ENCODE peak calls at places on chromosome 5, in six cellular contexts. One of them, this sample, is unnamed.

GRCh38 chr5:176742246-176743105 is 67.9 kb upstream of the UNC5A start:
- DNase-seq in cardiac fibroblast: no peak
- DNase-seq in breast epithelium: no peak
- DNase-seq in fibroblast of lung: no peak
- DNase-seq in fibroblast of pulmonary artery: no peak
- DNase-seq in heart right ventricle: no peak
- DNase-seq in this sample: no peak

GRCh38 chr5:125113328-125113727 is 366.9 kb upstream of the ZNF608 start:
- DNase-seq in breast epithelium: no peak
- DNase-seq in fibroblast of lung: no peak
- DNase-seq in heart right ventricle: no peak
- DNase-seq in fibroblast of pulmonary artery: no peak
- DNase-seq in cardiac fibroblast: no peak
- DNase-seq in this sample: no peak

GRCh38 chr5:132526290-132526973 is 16.9 kb downstream of the IL5 start:
- DNase-seq in breast epithelium: no peak
- DNase-seq in heart right ventricle: peak; percentile 9
- DNase-seq in fibroblast of pulmonary artery: peak; percentile 65
- DNase-seq in cardiac fibroblast: peak; percentile 72
- DNase-seq in fibroblast of lung: peak; percentile 58
- DNase-seq in this sample: peak; percentile 26

GRCh38 chr5:61357745-61358144 is 25.7 kb downstream of the ZSWIM6 start:
- DNase-seq in cardiac fibroblast: peak; percentile 46
- DNase-seq in breast epithelium: no peak
- DNase-seq in fibroblast of pulmonary artery: no peak
- DNase-seq in fibroblast of lung: no peak
- DNase-seq in heart right ventricle: no peak
- DNase-seq in this sample: no peak

GRCh38 chr5:89351232-89351631 is 468.2 kb upstream of the MEF2C start:
- DNase-seq in heart right ventricle: no peak
- DNase-seq in breast epithelium: no peak
- DNase-seq in fibroblast of lung: peak; percentile 85
- DNase-seq in cardiac fibroblast: peak; percentile 91
- DNase-seq in fibroblast of pulmonary artery: peak; percentile 65
- DNase-seq in this sample: no peak

GRCh38 chr5:44862808-44863207 is 54.1 kb downstream of the MRPS30 start:
- DNase-seq in fibroblast of pulmonary artery: peak; percentile 2
- DNase-seq in cardiac fibroblast: peak; percentile 2
- DNase-seq in breast epithelium: no peak
- DNase-seq in heart right ventricle: no peak
- DNase-seq in fibroblast of lung: peak; percentile 49
- DNase-seq in this sample: no peak

GRCh38 chr5:130270786-130271185 is 366.5 kb downstream of the CHSY3 start:
- DNase-seq in heart right ventricle: no peak
- DNase-seq in breast epithelium: no peak
- DNase-seq in fibroblast of pulmonary artery: no peak
- DNase-seq in fibroblast of lung: no peak
- DNase-seq in cardiac fibroblast: no peak
- DNase-seq in this sample: no peak

GRCh38 chr5:143501176-143501840 is 97.8 kb upstream of the NR3C1 start:
- DNase-seq in heart right ventricle: no peak
- DNase-seq in fibroblast of lung: no peak
- DNase-seq in fibroblast of pulmonary artery: no peak
- DNase-seq in breast epithelium: no peak
- DNase-seq in cardiac fibroblast: no peak
- DNase-seq in this sample: no peak

GRCh38 chr5:132484386-132484715 is 6.2 kb downstream of the IRF1 start:
- DNase-seq in fibroblast of pulmonary artery: no peak
- DNase-seq in heart right ventricle: no peak
- DNase-seq in cardiac fibroblast: no peak
- DNase-seq in fibroblast of lung: no peak
- DNase-seq in breast epithelium: peak; percentile 15
- DNase-seq in this sample: no peak

GRCh38 chr5:42579320-42579719 is 156.1 kb downstream of the GHR start:
- DNase-seq in fibroblast of pulmonary artery: peak; percentile 5
- DNase-seq in cardiac fibroblast: peak; percentile 27
- DNase-seq in heart right ventricle: no peak
- DNase-seq in fibroblast of lung: peak; percentile 59
- DNase-seq in breast epithelium: no peak
- DNase-seq in this sample: no peak

GRCh38 chr5:2094616-2094995 is 211.9 kb upstream of the IRX4 start:
- DNase-seq in fibroblast of lung: peak; percentile 62
- DNase-seq in breast epithelium: no peak
- DNase-seq in heart right ventricle: no peak
- DNase-seq in fibroblast of pulmonary artery: peak; percentile 53
- DNase-seq in cardiac fibroblast: peak; percentile 49
- DNase-seq in this sample: no peak

GRCh38 chr5:82406200-82406773 is 128.1 kb upstream of the RPS23 start:
- DNase-seq in heart right ventricle: no peak
- DNase-seq in fibroblast of lung: peak; percentile 93
- DNase-seq in breast epithelium: no peak
- DNase-seq in fibroblast of pulmonary artery: peak; percentile 95
- DNase-seq in cardiac fibroblast: peak; percentile 100
- DNase-seq in this sample: no peak

GRCh38 chr5:94793113-94793815 is 174.8 kb downstream of the SLF1 start:
- DNase-seq in fibroblast of lung: peak; percentile 87
- DNase-seq in breast epithelium: no peak
- DNase-seq in cardiac fibroblast: peak; percentile 93
- DNase-seq in heart right ventricle: no peak
- DNase-seq in fibroblast of pulmonary artery: peak; percentile 86
- DNase-seq in this sample: no peak

GRCh38 chr5:25716680-25717079 is 1071.9 kb upstream of the CDH10 start:
- DNase-seq in breast epithelium: no peak
- DNase-seq in cardiac fibroblast: no peak
- DNase-seq in fibroblast of pulmonary artery: no peak
- DNase-seq in heart right ventricle: no peak
- DNase-seq in fibroblast of lung: no peak
- DNase-seq in this sample: no peak

GRCh38 chr5:128341056-128341455 is 197.0 kb downstream of the FBN2 start:
- DNase-seq in fibroblast of pulmonary artery: peak; percentile 89
- DNase-seq in cardiac fibroblast: peak; percentile 64
- DNase-seq in breast epithelium: no peak
- DNase-seq in heart right ventricle: no peak
- DNase-seq in fibroblast of lung: peak; percentile 38
- DNase-seq in this sample: no peak

GRCh38 chr5:73451218-73452130 is 2.9 kb upstream of the FOXD1 start:
- DNase-seq in fibroblast of lung: peak; percentile 62
- DNase-seq in fibroblast of pulmonary artery: peak; percentile 59
- DNase-seq in heart right ventricle: peak; percentile 69
- DNase-seq in cardiac fibroblast: peak; percentile 55
- DNase-seq in breast epithelium: peak; percentile 68
- DNase-seq in this sample: peak; percentile 31

GRCh38 chr5:52893105-52893504 is 96.0 kb upstream of the ITGA2 start:
- DNase-seq in breast epithelium: no peak
- DNase-seq in fibroblast of pulmonary artery: peak; percentile 82
- DNase-seq in fibroblast of lung: peak; percentile 93
- DNase-seq in cardiac fibroblast: peak; percentile 86
- DNase-seq in heart right ventricle: no peak
- DNase-seq in this sample: no peak

GRCh38 chr5:169796731-169797130 is 159.7 kb downstream of the DOCK2 start:
- DNase-seq in breast epithelium: no peak
- DNase-seq in fibroblast of pulmonary artery: peak; percentile 10
- DNase-seq in cardiac fibroblast: no peak
- DNase-seq in fibroblast of lung: no peak
- DNase-seq in heart right ventricle: no peak
- DNase-seq in this sample: no peak

GRCh38 chr5:150642567-150642927 is 2.1 kb downstream of the SYNPO start:
- DNase-seq in breast epithelium: peak; percentile 79
- DNase-seq in fibroblast of lung: peak; percentile 85
- DNase-seq in heart right ventricle: peak; percentile 64
- DNase-seq in fibroblast of pulmonary artery: peak; percentile 95
- DNase-seq in cardiac fibroblast: peak; percentile 93
- DNase-seq in this sample: no peak

GRCh38 chr5:135208555-135209494 is 174.8 kb upstream of the PITX1 start:
- DNase-seq in breast epithelium: no peak
- DNase-seq in heart right ventricle: no peak
- DNase-seq in fibroblast of lung: peak; percentile 98
- DNase-seq in fibroblast of pulmonary artery: peak; percentile 93
- DNase-seq in cardiac fibroblast: peak; percentile 95
- DNase-seq in this sample: no peak
- TF ChIP-seq CTCF in breast epithelium: no peak
- TF ChIP-seq CTCF in heart right ventricle: no peak
- TF ChIP-seq CTCF in fibroblast of lung: no peak
- TF ChIP-seq CTCF in fibroblast of pulmonary artery: peak; percentile 39
- TF ChIP-seq CTCF in cardiac fibroblast: peak; percentile 36
- TF ChIP-seq CTCF in this sample: no peak

GRCh38 chr5:140800816-140801493 is at the start of gene PCDHA3:
- DNase-seq in fibroblast of lung: peak; percentile 39
- DNase-seq in breast epithelium: no peak
- DNase-seq in fibroblast of pulmonary artery: peak; percentile 50
- DNase-seq in cardiac fibroblast: peak; percentile 39
- DNase-seq in heart right ventricle: no peak
- DNase-seq in this sample: no peak
- TF ChIP-seq CTCF in fibroblast of lung: peak; percentile 26
- TF ChIP-seq CTCF in breast epithelium: peak; percentile 17
- TF ChIP-seq CTCF in fibroblast of pulmonary artery: peak; percentile 26
- TF ChIP-seq CTCF in cardiac fibroblast: peak; percentile 13
- TF ChIP-seq CTCF in heart right ventricle: peak; percentile 36
- TF ChIP-seq CTCF in this sample: no peak

GRCh38 chr5:105952875-105953274 is 1717.9 kb downstream of the EFNA5 start:
- DNase-seq in heart right ventricle: no peak
- DNase-seq in fibroblast of lung: peak; percentile 84
- DNase-seq in breast epithelium: no peak
- DNase-seq in fibroblast of pulmonary artery: peak; percentile 49
- DNase-seq in cardiac fibroblast: peak; percentile 62
- DNase-seq in this sample: no peak
- TF ChIP-seq CTCF in heart right ventricle: no peak
- TF ChIP-seq CTCF in fibroblast of lung: no peak
- TF ChIP-seq CTCF in breast epithelium: no peak
- TF ChIP-seq CTCF in fibroblast of pulmonary artery: no peak
- TF ChIP-seq CTCF in cardiac fibroblast: no peak
- TF ChIP-seq CTCF in this sample: no peak

DNA sequence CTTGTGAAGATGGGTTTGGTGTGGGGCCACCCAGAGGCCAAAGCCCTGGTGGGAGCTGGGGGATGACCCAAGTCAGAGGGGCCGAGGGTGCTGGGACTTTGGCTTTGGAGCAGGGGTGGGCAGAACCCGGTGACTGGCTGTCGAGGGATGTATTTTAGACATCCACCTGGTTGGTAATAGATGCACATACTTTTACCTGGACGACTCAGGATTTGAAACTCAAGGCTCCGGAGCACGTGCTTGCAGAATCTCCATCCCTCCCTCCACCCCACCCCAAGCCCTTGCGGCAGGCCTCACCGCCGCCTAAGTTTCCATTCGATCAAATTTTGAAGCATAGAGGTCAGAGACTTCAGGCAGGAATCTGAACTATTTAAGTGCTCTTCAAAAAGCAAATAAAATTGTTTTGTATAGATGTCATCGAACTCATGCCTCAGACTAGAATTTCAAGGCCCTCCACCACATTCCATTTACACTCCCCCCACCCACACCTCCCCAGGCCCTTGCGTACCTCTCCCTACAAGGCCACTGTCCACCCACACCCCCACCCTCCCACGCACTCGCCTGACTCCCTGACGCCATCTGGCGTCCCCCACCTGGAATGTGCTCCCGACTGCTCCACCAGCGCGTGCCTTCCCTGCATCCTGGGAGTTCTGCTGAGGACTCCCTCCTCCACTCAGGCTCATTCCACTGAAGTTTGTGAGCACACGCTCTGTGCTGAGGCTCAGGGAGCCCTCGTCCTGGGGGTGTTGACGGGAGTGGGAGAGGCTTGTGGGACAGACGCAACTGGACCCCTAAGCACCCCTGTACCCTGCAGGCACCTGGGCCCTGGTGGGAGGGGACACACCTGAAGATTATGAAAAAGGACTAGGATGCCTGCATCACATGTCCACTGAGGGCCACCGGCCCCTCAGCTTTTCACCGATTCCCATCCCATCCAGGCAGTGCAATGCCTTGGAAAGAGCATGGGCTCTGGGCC is 56.4 kb upstream of the RPL26L1 start:
- DNase-seq in breast epithelium: no peak
- DNase-seq in heart right ventricle: peak; percentile 82
- DNase-seq in fibroblast of lung: peak; percentile 89
- DNase-seq in cardiac fibroblast: peak; percentile 87
- DNase-seq in fibroblast of pulmonary artery: peak; percentile 94
- DNase-seq in this sample: no peak
- TF ChIP-seq CTCF in breast epithelium: peak; percentile 13
- TF ChIP-seq CTCF in heart right ventricle: peak; percentile 64
- TF ChIP-seq CTCF in fibroblast of lung: peak; percentile 50
- TF ChIP-seq CTCF in cardiac fibroblast: peak; percentile 58
- TF ChIP-seq CTCF in fibroblast of pulmonary artery: peak; percentile 47
- TF ChIP-seq CTCF in this sample: no peak

DNA sequence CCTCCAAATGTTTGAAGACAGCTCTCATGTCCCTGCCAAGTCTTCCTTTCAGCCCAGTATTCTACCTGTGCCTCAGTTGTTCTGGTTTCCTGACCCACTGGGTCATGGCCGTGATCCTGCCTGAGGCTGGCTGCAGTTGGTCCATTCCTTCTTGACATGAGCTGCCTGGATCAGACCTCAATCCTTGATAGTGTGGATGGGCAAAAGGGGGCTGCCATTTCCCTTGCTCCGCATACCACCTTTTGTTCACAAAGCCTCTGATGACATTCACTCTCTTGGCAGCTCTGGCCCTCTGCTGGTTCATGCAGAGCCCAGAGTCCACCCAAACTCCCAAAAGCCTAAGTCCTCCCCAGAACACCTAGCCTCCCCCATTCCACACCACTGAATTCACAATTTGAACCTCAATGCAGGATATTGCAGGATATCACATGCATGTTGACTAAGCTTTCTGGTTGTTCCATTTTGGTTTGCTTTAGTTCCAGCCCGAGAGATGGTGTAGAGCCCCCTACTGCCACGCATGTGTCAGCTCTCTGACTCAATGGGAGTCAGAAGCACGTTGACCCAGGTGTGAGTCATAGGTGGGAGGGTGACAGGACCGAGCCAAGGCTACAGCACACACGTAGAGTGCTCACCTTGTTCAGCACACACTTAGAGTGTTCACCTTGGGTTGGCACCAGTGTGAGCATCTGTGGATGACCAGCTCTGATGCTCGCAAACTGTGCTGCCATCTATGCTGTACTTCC is 137.2 kb downstream of the MTX3 start:
- DNase-seq in breast epithelium: no peak
- DNase-seq in fibroblast of lung: no peak
- DNase-seq in fibroblast of pulmonary artery: no peak
- DNase-seq in cardiac fibroblast: no peak
- DNase-seq in heart right ventricle: no peak
- DNase-seq in this sample: no peak
- TF ChIP-seq CTCF in breast epithelium: no peak
- TF ChIP-seq CTCF in fibroblast of lung: no peak
- TF ChIP-seq CTCF in fibroblast of pulmonary artery: no peak
- TF ChIP-seq CTCF in cardiac fibroblast: no peak
- TF ChIP-seq CTCF in heart right ventricle: no peak
- TF ChIP-seq CTCF in this sample: no peak

GRCh38 chr5:84817953-84818352 is 433.3 kb upstream of the EDIL3 start:
- DNase-seq in fibroblast of lung: no peak
- DNase-seq in breast epithelium: no peak
- DNase-seq in fibroblast of pulmonary artery: no peak
- DNase-seq in cardiac fibroblast: no peak
- DNase-seq in heart right ventricle: no peak
- DNase-seq in this sample: no peak
- TF ChIP-seq CTCF in fibroblast of lung: no peak
- TF ChIP-seq CTCF in breast epithelium: no peak
- TF ChIP-seq CTCF in fibroblast of pulmonary artery: no peak
- TF ChIP-seq CTCF in cardiac fibroblast: no peak
- TF ChIP-seq CTCF in heart right ventricle: no peak
- TF ChIP-seq CTCF in this sample: no peak